ENCODE peak calls at places on chromosome 22, in six cellular contexts. G is endothelial cell of umbilical vein; J is ovary; F is CD4-positive, alpha-beta memory T cell; N is kidney; M is GM23338. Y is an unnamed sample. For H3K4me1, the result is how much of the 10 kb centered on the place peaks cover.

GRCh38 chr22:44595841-44596341 is 97.9 kb upstream of the RTL6 start:
- DNase-seq in G (peak), M (no peak), F (no peak), N (no peak), J (no peak), Y (no peak)

GRCh38 chr22:33126881-33127280 is 68.7 kb upstream of the SYN3 start:
- DNase-seq in G (no peak), J (no peak), M (peak), N (no peak), F (no peak), Y (no peak)

GRCh38 chr22:16955678-16956210 is 52.3 kb downstream of the GAB4 start:
- DNase-seq in G (no peak), N (no peak), F (no peak), J (no peak), M (no peak), Y (no peak)

GRCh38 chr22:36330655-36331305 is 57.0 kb downstream of the MYH9 start:
- DNase-seq in F (no peak), M (no peak), G (peak), N (peak), J (no peak), Y (peak)

GRCh38 chr22:33605686-33606085 is 314.6 kb downstream of the LARGE1 start:
- DNase-seq in F (no peak), M (no peak), J (no peak), N (no peak), G (no peak), Y (no peak)

GRCh38 chr22:36811094-36811797 is 5.6 kb downstream of the PVALB start:
- DNase-seq in M (no peak), F (no peak), J (no peak), N (no peak), G (no peak), Y (no peak)

GRCh38 chr22:38138961-38139360 is 28.5 kb upstream of the BAIAP2L2 start:
- DNase-seq in F (no peak), M (no peak), N (peak), J (no peak), G (no peak), Y (no peak)

GRCh38 chr22:33841281-33842005 is 78.8 kb downstream of the LARGE1 start:
- DNase-seq in J (no peak), G (no peak), M (no peak), N (no peak), F (no peak), Y (no peak)

GRCh38 chr22:28222066-28222465 is 303.0 kb upstream of the PITPNB start:
- DNase-seq in G (no peak), F (no peak), J (no peak), M (no peak), N (no peak), Y (no peak)

GRCh38 chr22:22883090-22883727 is 4.4 kb upstream of the IGLL5 start:
- DNase-seq in J (no peak), F (no peak), G (no peak), N (peak), M (no peak), Y (no peak)

GRCh38 chr22:22881116-22882032 is 6.2 kb upstream of the IGLL5 start:
- DNase-seq in G (no peak), J (no peak), M (no peak), N (peak), F (no peak), Y (no peak)

GRCh38 chr22:22884010-22884887 is 3.4 kb upstream of the IGLL5 start:
- DNase-seq in N (peak), J (no peak), G (peak), F (peak), M (peak), Y (no peak)

GRCh38 chr22:22880645-22881044 is 7.0 kb upstream of the IGLL5 start:
- DNase-seq in G (no peak), J (no peak), N (peak), F (no peak), M (no peak), Y (no peak)

GRCh38 chr22:22882033-22882717 is 5.4 kb upstream of the IGLL5 start:
- DNase-seq in G (no peak), N (peak), F (no peak), J (no peak), M (peak), Y (no peak)
- H3K27ac ChIP-seq in G (no peak), N (no peak), F (no peak), J (no peak), M (no peak), Y (no peak)

DNA sequence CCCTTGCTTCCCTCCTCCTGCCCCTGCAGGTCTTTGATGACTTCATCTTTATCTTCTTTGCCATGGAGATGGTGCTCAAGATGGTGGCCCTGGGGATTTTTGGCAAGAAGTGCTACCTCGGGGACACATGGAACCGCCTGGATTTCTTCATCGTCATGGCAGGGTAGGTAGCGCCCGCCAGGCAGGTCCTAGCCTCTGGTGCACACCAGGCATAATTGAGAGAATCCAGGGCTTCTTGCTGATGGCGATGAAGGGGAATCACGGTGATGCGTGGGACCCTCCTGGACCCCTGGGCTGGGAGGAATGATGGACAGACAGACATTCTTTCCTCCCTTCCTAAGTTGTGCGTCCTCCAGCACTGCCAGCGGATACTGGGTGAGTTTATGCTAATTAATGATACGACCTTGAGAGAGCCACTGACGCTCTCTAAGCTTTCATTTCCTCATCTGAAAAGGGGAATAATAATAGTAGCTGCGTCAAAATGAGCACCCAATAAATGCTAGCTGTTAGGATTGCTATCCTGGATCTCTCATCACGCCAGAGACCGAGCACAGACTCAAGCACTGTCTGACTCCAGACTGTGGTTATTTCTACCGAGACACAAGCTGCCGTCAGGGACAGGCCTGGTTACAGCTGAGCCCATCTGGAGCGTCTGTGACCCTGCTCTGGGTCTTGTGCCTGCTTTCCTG is 30.1 kb downstream of the CACNA1I start:
- DNase-seq in N (no peak), G (no peak), J (no peak), F (no peak), M (no peak), Y (no peak)
- H3K4me3 ChIP-seq in N (no peak), G (no peak), J (no peak), F (no peak), M (no peak), Y (no peak)

GRCh38 chr22:29693671-29694070 is 26.1 kb upstream of the CABP7 start:
- DNase-seq in G (no peak), N (no peak), M (no peak), F (no peak), J (peak), Y (no peak)
- H3K4me1 ChIP-seq in G (under half), N (under half), M (under half), F (under half), J (under half), Y (under half)

DNA sequence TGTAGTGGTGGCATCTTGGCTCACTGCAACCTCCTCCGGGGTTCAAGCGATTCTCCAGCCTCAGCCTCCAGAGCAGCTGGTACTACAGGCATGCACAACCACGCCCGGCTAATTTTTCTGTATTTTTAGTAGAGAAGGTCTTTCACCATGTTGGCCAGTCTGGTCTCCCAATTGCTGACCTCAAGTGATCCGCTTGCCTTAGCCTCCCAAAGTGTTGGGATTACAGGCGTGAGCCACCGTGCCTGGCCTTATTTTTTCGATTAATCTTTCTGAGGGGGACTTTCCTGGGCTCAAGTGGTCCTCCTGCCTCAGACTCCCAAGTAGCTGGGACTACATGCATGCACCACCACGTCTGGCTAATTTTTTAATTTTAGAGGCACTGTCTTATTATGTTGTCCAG is 5.6 kb downstream of the SNU13 start:
- DNase-seq in J (no peak), N (no peak), F (no peak), M (no peak), G (no peak), Y (peak)
- H3K27ac ChIP-seq in J (peak), N (no peak), F (peak), M (peak), G (peak), Y (peak)

GRCh38 chr22:46083383-46084350 is 66.7 kb upstream of the PPARA start:
- DNase-seq in F (no peak), N (peak), M (no peak), J (no peak), G (no peak), Y (peak)

GRCh38 chr22:46084376-46084775 is 66.0 kb upstream of the PPARA start:
- DNase-seq in N (peak), G (no peak), M (no peak), J (no peak), F (no peak), Y (peak)

GRCh38 chr22:46085831-46086576 is 64.3 kb upstream of the PPARA start:
- DNase-seq in M (no peak), J (peak), G (no peak), F (no peak), N (peak), Y (peak)

GRCh38 chr22:46086577-46087335 is 63.6 kb upstream of the PPARA start:
- DNase-seq in M (no peak), F (no peak), N (peak), G (no peak), J (no peak), Y (peak)

GRCh38 chr22:46084943-46085830 is 65.1 kb upstream of the PPARA start:
- DNase-seq in M (no peak), F (no peak), J (peak), G (peak), N (peak), Y (peak)
- H3K4me3 ChIP-seq in M (no peak), F (no peak), J (peak), G (no peak), N (no peak), Y (no peak)

DNA sequence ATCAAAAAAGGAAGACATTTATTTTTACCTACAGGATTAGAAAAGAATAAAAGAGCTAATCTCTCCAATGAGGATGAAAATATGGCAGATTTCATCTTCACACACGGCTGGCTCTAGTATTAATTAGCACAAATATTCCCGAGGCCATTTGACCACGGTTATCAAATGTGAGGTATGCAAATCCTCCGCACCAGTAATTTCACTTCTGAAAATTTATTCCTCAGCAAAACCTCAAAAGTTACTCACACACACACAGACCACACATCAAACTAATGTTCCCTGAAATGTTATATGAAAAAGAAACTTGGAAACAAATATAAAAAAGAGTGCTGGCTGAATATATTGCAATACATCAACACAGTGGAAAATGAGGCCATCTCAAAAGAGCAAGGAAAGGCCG is 32.8 kb downstream of the CELSR1 start:
- DNase-seq in M (no peak), J (no peak), N (no peak), G (no peak), F (no peak), Y (no peak)
- H3K4me1 ChIP-seq in M (under half), J (under half), N (under half), G (under half), F (under half), Y (under half)

GRCh38 chr22:20021196-20022181 is 579 bp downstream of the TANGO2 start:
- DNase-seq in F (no peak), G (peak), M (no peak), J (no peak), N (peak), Y (no peak)

GRCh38 chr22:20020533-20021195 is at the start of gene TANGO2:
- DNase-seq in M (peak), J (peak), G (peak), F (peak), N (peak), Y (peak)

GRCh38 chr22:20024225-20025087 is 3.5 kb downstream of the TANGO2 start:
- DNase-seq in F (no peak), N (peak), G (no peak), J (no peak), M (no peak), Y (peak)

GRCh38 chr22:20023214-20023613 is 2.3 kb downstream of the TANGO2 start:
- DNase-seq in F (no peak), J (no peak), N (peak), G (no peak), M (no peak), Y (no peak)

DNA sequence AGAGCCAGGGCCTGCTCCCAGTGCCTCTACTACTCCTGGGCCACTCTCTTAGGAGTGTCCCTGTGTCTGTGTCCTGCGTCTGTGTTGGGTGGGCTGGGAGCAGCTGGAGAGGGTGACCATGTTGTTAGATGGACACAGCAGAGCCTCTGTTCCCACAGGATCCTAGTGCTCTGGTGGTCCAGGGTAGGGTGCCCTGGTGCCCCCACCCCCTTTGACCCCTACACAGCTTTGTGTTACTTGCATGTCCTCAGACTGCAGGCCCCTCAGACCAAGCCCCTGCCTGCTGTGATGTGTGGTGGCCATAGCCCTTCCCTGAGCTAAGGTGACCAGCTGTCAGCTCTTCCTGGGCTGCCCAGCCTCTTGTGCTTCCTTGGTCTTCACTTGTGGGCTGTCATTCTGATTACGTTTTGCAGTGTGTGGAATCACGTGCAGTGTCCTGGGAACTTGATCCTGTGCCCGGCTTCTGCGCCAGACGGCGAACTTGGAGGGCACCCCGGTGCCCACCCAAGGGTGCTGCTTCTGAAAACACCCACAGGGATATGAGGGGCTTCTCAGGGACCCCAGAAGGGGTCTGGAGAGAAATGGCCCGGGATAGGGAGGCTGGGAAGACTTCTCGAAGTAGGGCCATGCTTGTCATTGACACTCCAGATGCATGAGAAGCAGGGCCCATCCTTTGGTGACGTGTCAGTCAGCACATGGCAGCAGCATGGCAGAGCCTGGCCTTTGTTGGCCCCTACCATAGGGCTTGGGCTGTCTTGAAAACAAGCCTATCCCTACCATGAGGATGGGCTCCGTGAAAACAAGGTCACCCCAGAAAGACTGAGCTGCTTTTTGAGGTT is 1.5 kb downstream of the TANGO2 start:
- DNase-seq in M (no peak), N (peak), F (no peak), G (no peak), J (no peak), Y (no peak)
- H3K27ac ChIP-seq in M (no peak), N (peak), F (peak), G (no peak), J (no peak), Y (peak)

GRCh38 chr22:40469181-40469580 is 98.8 kb downstream of the SGSM3 start:
- DNase-seq in N (no peak), M (no peak), J (no peak), G (no peak), F (no peak), Y (no peak)

GRCh38 chr22:40466976-40467375 is 96.6 kb downstream of the SGSM3 start:
- DNase-seq in F (no peak), G (no peak), M (no peak), N (no peak), J (no peak), Y (no peak)

GRCh38 chr22:40462195-40462988 is 92.0 kb downstream of the SGSM3 start:
- DNase-seq in F (no peak), J (no peak), M (no peak), G (no peak), N (no peak), Y (no peak)

GRCh38 chr22:40463017-40463631 is 92.7 kb downstream of the SGSM3 start:
- DNase-seq in J (no peak), M (no peak), F (peak), G (no peak), N (no peak), Y (peak)

DNA sequence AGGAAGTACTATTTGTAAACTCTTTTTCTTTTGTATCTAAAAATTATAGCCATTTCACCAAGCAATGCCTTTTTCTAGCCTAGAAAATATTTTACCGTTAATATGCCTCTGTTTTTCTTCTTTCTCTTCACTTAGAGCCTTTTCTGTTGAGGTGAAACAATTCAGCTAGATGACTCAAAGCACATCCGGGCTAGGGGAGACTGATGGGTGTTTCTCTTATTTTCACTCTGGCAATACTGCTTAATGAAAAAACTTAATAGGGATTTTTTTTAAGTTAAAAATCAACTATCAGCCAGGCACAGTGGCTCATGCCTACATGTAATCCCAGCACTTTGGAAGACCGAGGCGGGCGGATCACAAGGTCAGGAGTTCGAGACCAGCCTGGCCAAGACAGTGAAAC is 93.3 kb downstream of the SGSM3 start:
- DNase-seq in M (no peak), N (no peak), J (no peak), F (peak), G (no peak), Y (no peak)
- H3K4me3 ChIP-seq in M (no peak), N (no peak), J (no peak), F (peak), G (no peak), Y (peak)

DNA sequence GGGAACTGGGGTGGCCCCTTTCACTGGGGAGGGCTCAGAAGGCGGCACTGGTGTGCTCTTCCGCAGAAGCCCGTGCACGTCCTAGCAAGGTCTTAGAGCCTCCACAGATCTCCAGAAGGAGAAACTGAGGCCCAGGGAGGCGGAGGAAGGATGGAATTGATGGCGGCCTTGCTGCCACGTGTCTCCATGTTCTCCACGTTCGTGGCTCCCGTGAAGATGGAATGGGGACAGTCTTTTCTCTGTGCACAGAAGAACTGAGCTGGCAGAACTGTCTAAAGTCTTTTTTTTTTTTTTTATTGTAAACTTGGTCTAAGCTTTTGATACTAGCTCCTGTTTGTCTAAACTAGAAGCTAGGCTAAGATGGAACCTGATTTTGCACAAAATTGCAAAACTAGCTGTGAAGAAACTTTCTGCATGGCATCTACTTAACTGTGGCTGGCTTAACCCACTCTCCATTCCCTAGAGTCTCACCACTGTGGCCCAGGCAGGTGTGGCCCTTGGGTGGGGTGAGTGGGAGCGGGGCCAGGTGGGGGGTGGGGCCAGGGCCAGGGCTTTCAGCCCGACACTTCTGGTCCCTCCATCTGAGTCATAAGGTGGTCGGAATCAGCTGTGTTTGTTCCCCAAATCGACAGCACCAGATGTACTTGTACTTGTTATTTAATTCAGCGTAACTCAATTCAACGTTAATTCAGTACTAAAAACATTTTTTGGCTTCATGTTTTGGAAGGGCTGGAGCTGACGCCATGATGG is 120.7 kb downstream of the MPPED1 start:
- DNase-seq in M (no peak), F (no peak), G (no peak), J (no peak), N (peak), Y (no peak)
- H3K4me1 ChIP-seq in M (under half), F (under half), G (under half), J (under half), N (under half), Y (under half)

GRCh38 chr22:49458708-49459099 is 369.0 kb downstream of the BRD1 start:
- DNase-seq in J (no peak), F (no peak), M (no peak), G (no peak), N (no peak), Y (no peak)
- H3K27ac ChIP-seq in J (no peak), F (no peak), M (no peak), G (no peak), N (no peak), Y (no peak)

Y was measured in spleen.